ENCODE peak calls at places on chromosomes 1 and 21, in six cellular contexts. Z, G, O, Q, B and C are unnamed samples.

GRCh38 chr1:74674278-74675048 is 871 bp upstream of the ERICH3 start:
- DNase-seq in Z (no peak), G (no peak), O (no peak), Q (no peak), B (no peak), C (no peak)

GRCh38 chr21:41045534-41046268 is 122.3 kb upstream of the BACE2 start:
- DNase-seq in Z (no peak), G (no peak), O (no peak), Q (peak; percentile 97), B (no peak), C (no peak)

GRCh38 chr1:36166938-36167910 is 11.3 kb downstream of the MAP7D1 start:
- DNase-seq in Z (no peak), G (no peak), O (no peak), Q (no peak), B (no peak), C (no peak)

GRCh38 chr1:92797961-92798360 is 13.1 kb upstream of the EVI5 start:
- DNase-seq in Z (no peak), G (no peak), O (no peak), Q (no peak), B (no peak), C (no peak)

GRCh38 chr1:81619156-81619555 is 181.6 kb upstream of the ADGRL2 start:
- DNase-seq in Z (no peak), G (no peak), O (no peak), Q (no peak), B (no peak), C (no peak)

GRCh38 chr1:71365451-71365850 is 284.6 kb upstream of the ZRANB2 start:
- DNase-seq in Z (no peak), G (no peak), O (no peak), Q (no peak), B (no peak), C (no peak)

GRCh38 chr1:151494741-151495281 is 16.4 kb upstream of the CGN start:
- DNase-seq in Z (no peak), G (no peak), O (no peak), Q (no peak), B (no peak), C (no peak)

GRCh38 chr21:34835526-34835925 is 166.7 kb downstream of the CLIC6 start:
- DNase-seq in Z (no peak), G (no peak), O (no peak), Q (no peak), B (no peak), C (no peak)